ENCODE peak calls at places on chromosome 19, in ten cellular contexts. L, B, I, X, W, V, Y, C, K and Z are unnamed samples.

GRCh38 chr19:48367855-48368254 is 3.7 kb downstream of the SYNGR4 start:
- DNase-seq in B (no peak), L (no peak), K (no peak), Y (no peak), I (no peak), W (no peak), V (no peak), X (no peak), C (no peak), Z (no peak)

GRCh38 chr19:23403581-23404324 is 8.5 kb upstream of the ZNF91 start:
- DNase-seq in W (no peak), K (no peak), I (no peak), L (no peak), X (no peak), Y (no peak), C (peak), B (peak), V (no peak), Z (no peak)

GRCh38 chr19:16371540-16371986 is 46.9 kb downstream of the KLF2 start:
- DNase-seq in W (no peak), V (peak), L (peak), B (no peak), I (peak), C (peak), Y (peak), X (no peak), K (no peak), Z (no peak)

GRCh38 chr19:33444238-33444992 is 70.9 kb downstream of the CEBPG start:
- DNase-seq in B (no peak), Y (no peak), X (no peak), I (no peak), K (no peak), C (no peak), V (no peak), W (no peak), L (no peak), Z (no peak)

GRCh38 chr19:41698746-41699230 is 9.6 kb upstream of the CEACAM5 start:
- DNase-seq in Y (no peak), V (no peak), W (no peak), X (no peak), I (no peak), L (no peak), B (no peak), K (no peak), C (no peak), Z (no peak)

GRCh38 chr19:15293751-15294505 is 38.4 kb downstream of the BRD4 start:
- DNase-seq in W (peak), C (no peak), B (no peak), L (no peak), X (no peak), I (no peak), Y (no peak), K (no peak), V (no peak), Z (peak)

GRCh38 chr19:12224676-12225075 is 61.8 kb downstream of the ZNF136 start:
- DNase-seq in L (no peak), I (no peak), B (no peak), V (no peak), W (no peak), K (no peak), C (no peak), Y (no peak), X (no peak), Z (no peak)

GRCh38 chr19:49884109-49884508 is 6.6 kb downstream of the TBC1D17 start:
- DNase-seq in X (no peak), I (no peak), K (no peak), Y (no peak), W (no peak), L (no peak), C (no peak), V (no peak), B (no peak), Z (no peak)

GRCh38 chr19:19372656-19373416 is 32.6 kb upstream of the GATAD2A start:
- DNase-seq in I (peak), B (no peak), K (no peak), Y (no peak), X (no peak), W (peak), C (peak), L (peak), V (no peak), Z (peak)

GRCh38 chr19:34184880-34185491 is 12.7 kb downstream of the LSM14A start:
- DNase-seq in V (no peak), B (no peak), I (no peak), Y (no peak), W (peak), K (no peak), L (no peak), C (no peak), X (no peak), Z (no peak)

GRCh38 chr19:1163283-1163933 is 10.7 kb downstream of the SBNO2 start:
- DNase-seq in L (peak), W (no peak), Y (no peak), X (no peak), C (no peak), K (no peak), B (no peak), V (no peak), I (no peak), Z (no peak)